ENCODE peak calls at places on chromosome 22, in ten cellular contexts. Z, M, J, H, X, O, E, F, U and B are unnamed samples.

GRCh38 chr22:22228921-22229320 is 15.7 kb upstream of the VPREB1 start:
- DNase-seq in Z (no peak), M (no peak), J (no peak), H (no peak), X (no peak), O (no peak), E (no peak), F (no peak), U (no peak), B (no peak)

GRCh38 chr22:44884968-44885805 is 124.6 kb downstream of the PHF21B start:
- DNase-seq in Z (no peak), M (no peak), J (no peak), H (no peak), X (no peak), O (no peak), E (no peak), F (peak), U (no peak), B (no peak)

GRCh38 chr22:49845241-49845640 is 8.4 kb upstream of the ZBED4 start:
- DNase-seq in Z (no peak), M (no peak), J (no peak), H (no peak), X (no peak), O (no peak), E (no peak), F (no peak), U (no peak), B (no peak)

GRCh38 chr22:38017272-38017920 is 33.0 kb upstream of the SOX10 start:
- DNase-seq in Z (no peak), M (no peak), J (peak), H (peak), X (no peak), O (peak), E (no peak), F (peak), U (peak), B (no peak)

GRCh38 chr22:37075046-37075445 is 23.5 kb downstream of the KCTD17 start:
- DNase-seq in Z (no peak), M (no peak), J (no peak), H (no peak), X (no peak), O (no peak), E (no peak), F (no peak), U (no peak), B (no peak)

GRCh38 chr22:44357296-44357961 is 44.7 kb upstream of the SHISAL1 start:
- DNase-seq in Z (no peak), M (no peak), J (no peak), H (no peak), X (no peak), O (no peak), E (no peak), F (no peak), U (no peak), B (no peak)

GRCh38 chr22:36613958-36614357 is 85.0 kb upstream of the EIF3D start:
- DNase-seq in Z (no peak), M (no peak), J (peak), H (no peak), X (no peak), O (no peak), E (no peak), F (no peak), U (peak), B (peak)

GRCh38 chr22:40043086-40043485 is 48.3 kb downstream of the FAM83F start:
- DNase-seq in Z (no peak), M (no peak), J (no peak), H (no peak), X (no peak), O (no peak), E (no peak), F (no peak), U (peak), B (no peak)

GRCh38 chr22:29617922-29618629 is 14.6 kb downstream of the NF2 start:
- DNase-seq in Z (no peak), M (no peak), J (peak), H (no peak), X (no peak), O (no peak), E (no peak), F (no peak), U (peak), B (no peak)

GRCh38 chr22:34841911-34842310 is 224.0 kb upstream of the ISX start:
- DNase-seq in Z (no peak), M (no peak), J (no peak), H (no peak), X (no peak), O (no peak), E (no peak), F (no peak), U (no peak), B (no peak)

GRCh38 chr22:44180706-44181032 is at the start of gene PARVG:
- DNase-seq in Z (no peak), M (peak), J (peak), H (no peak), X (no peak), O (no peak), E (no peak), F (no peak), U (no peak), B (no peak)

GRCh38 chr22:17552737-17553136 is 10.6 kb upstream of the SLC25A18 start:
- DNase-seq in Z (no peak), M (no peak), J (no peak), H (no peak), X (no peak), O (no peak), E (no peak), F (no peak), U (no peak), B (no peak)

GRCh38 chr22:35219012-35219411 is 38.3 kb upstream of the HMGXB4 start:
- DNase-seq in Z (peak), M (no peak), J (peak), H (no peak), X (no peak), O (peak), E (peak), F (no peak), U (peak), B (no peak)

GRCh38 chr22:37284807-37285355 is 2.6 kb downstream of the CYTH4 start:
- DNase-seq in Z (no peak), M (no peak), J (no peak), H (peak), X (no peak), O (no peak), E (no peak), F (peak), U (no peak), B (no peak)

GRCh38 chr22:24247564-24248344 is 2.9 kb upstream of the GGT5 start:
- DNase-seq in Z (peak), M (peak), J (peak), H (peak), X (peak), O (peak), E (peak), F (peak), U (peak), B (peak)

GRCh38 chr22:31107206-31108118 is at the start of gene SELENOM:
- DNase-seq in Z (peak), M (peak), J (peak), H (peak), X (peak), O (peak), E (peak), F (peak), U (peak), B (peak)

GRCh38 chr22:23478175-23478574 is 101.9 kb downstream of the IGLL1 start:
- DNase-seq in Z (no peak), M (no peak), J (peak), H (no peak), X (no peak), O (no peak), E (no peak), F (no peak), U (peak), B (no peak)

GRCh38 chr22:38967451-38968450 is 10.3 kb downstream of the APOBEC3A start:
- DNase-seq in Z (no peak), M (no peak), J (no peak), H (no peak), X (no peak), O (no peak), E (no peak), F (peak), U (no peak), B (no peak)

GRCh38 chr22:46043339-46043738 is 66.4 kb upstream of the WNT7B start:
- DNase-seq in Z (no peak), M (no peak), J (no peak), H (no peak), X (no peak), O (no peak), E (no peak), F (peak), U (no peak), B (no peak)

GRCh38 chr22:48692734-48693376 is 1134.8 kb downstream of the BRD1 start:
- DNase-seq in Z (no peak), M (no peak), J (no peak), H (no peak), X (no peak), O (no peak), E (no peak), F (no peak), U (no peak), B (no peak)

GRCh38 chr22:26139320-26139719 is 29.9 kb upstream of the SEZ6L start:
- DNase-seq in Z (no peak), M (no peak), J (no peak), H (peak), X (no peak), O (no peak), E (no peak), F (no peak), U (no peak), B (no peak)

GRCh38 chr22:37733625-37734401 is 37.0 kb downstream of the TRIOBP start:
- DNase-seq in Z (no peak), M (no peak), J (no peak), H (no peak), X (no peak), O (no peak), E (no peak), F (no peak), U (no peak), B (no peak)

GRCh38 chr22:37999640-38000272 is 15.4 kb upstream of the SOX10 start:
- DNase-seq in Z (no peak), M (no peak), J (peak), H (no peak), X (peak), O (peak), E (no peak), F (no peak), U (peak), B (peak)

GRCh38 chr22:37459211-37459610 is 27.0 kb downstream of the MFNG start:
- DNase-seq in Z (no peak), M (no peak), J (no peak), H (no peak), X (no peak), O (no peak), E (no peak), F (no peak), U (peak), B (no peak)